ENCODE peak calls at places on chromosome 13, in eight cellular contexts. G is A549, K is IMR-90, X is lower lobe of right lung, O is ascending aorta, H is cardiac fibroblast, D is upper lobe of right lung, A is fibroblast of lung. L is an unnamed sample.

GRCh38 chr13:42099962-42100675 is 51.7 kb downstream of the DGKH start:
- DNase-seq in G (no peak), K (no peak), X (no peak), O (no peak), H (no peak), D (no peak), A (no peak), L (no peak)

GRCh38 chr13:39565036-39565949 is 37.7 kb downstream of the LHFPL6 start:
- DNase-seq in G (peak; percentile 20), K (peak; percentile 95), X (no peak), O (peak; percentile 65), H (peak; percentile 92), D (no peak), A (peak; percentile 81), L (no peak)

GRCh38 chr13:99406799-99407201 is 94.5 kb upstream of the TM9SF2 start:
- DNase-seq in G (no peak), K (no peak), X (no peak), O (peak; percentile 56), H (peak; percentile 16), D (peak; percentile 39), A (peak; percentile 11), L (no peak)

GRCh38 chr13:45335397-45336024 is 5.5 kb downstream of the TPT1 start:
- DNase-seq in G (no peak), K (no peak), X (no peak), O (no peak), H (peak; percentile 34), D (no peak), A (no peak), L (no peak)

GRCh38 chr13:110047511-110047910 is 259.4 kb downstream of the COL4A1 start:
- DNase-seq in G (no peak), K (peak; percentile 91), X (peak; percentile 83), O (peak; percentile 87), H (peak; percentile 98), D (peak; percentile 85), A (peak; percentile 92), L (no peak)

GRCh38 chr13:35140321-35140720 is 198.3 kb downstream of the NBEA start:
- DNase-seq in G (no peak), K (peak; percentile 4), X (no peak), O (no peak), H (no peak), D (no peak), A (peak; percentile 60), L (no peak)

GRCh38 chr13:96020155-96020575 is 33.0 kb downstream of the UGGT2 start:
- DNase-seq in G (peak; percentile 31), K (peak; percentile 67), X (no peak), O (no peak), H (peak; percentile 84), D (no peak), A (peak; percentile 80), L (peak; percentile 57)

GRCh38 chr13:49400755-49401659 is 42.9 kb downstream of the CAB39L start:
- DNase-seq in G (no peak), K (peak; percentile 87), X (no peak), O (peak; percentile 66), H (peak; percentile 75), D (no peak), A (peak; percentile 73), L (no peak)

GRCh38 chr13:98992355-98992754 is 14.5 kb upstream of the DOCK9 start:
- DNase-seq in G (no peak), K (peak; percentile 19), X (no peak), O (no peak), H (no peak), D (no peak), A (no peak), L (no peak)

GRCh38 chr13:95304446-95304845 is 3.2 kb upstream of the ABCC4 start:
- DNase-seq in G (no peak), K (no peak), X (no peak), O (no peak), H (no peak), D (no peak), A (no peak), L (no peak)

GRCh38 chr13:43433691-43434121 is 353.1 kb downstream of the ENOX1 start:
- DNase-seq in G (no peak), K (no peak), X (no peak), O (no peak), H (no peak), D (no peak), A (peak; percentile 13), L (no peak)

GRCh38 chr13:50130686-50131051 is 115.4 kb downstream of the KCNRG start:
- DNase-seq in G (peak; percentile 8), K (peak; percentile 47), X (peak; percentile 66), O (peak; percentile 69), H (peak; percentile 59), D (no peak), A (peak; percentile 63), L (no peak)

GRCh38 chr13:114142640-114143490 is 10.4 kb upstream of the RASA3 start:
- DNase-seq in G (no peak), K (peak; percentile 65), X (peak; percentile 70), O (peak; percentile 67), H (no peak), D (peak; percentile 77), A (peak; percentile 63), L (peak; percentile 87)

GRCh38 chr13:77918391-77919261 is at the start of gene EDNRB:
- DNase-seq in G (peak; percentile 25), K (peak; percentile 17), X (peak; percentile 62), O (peak; percentile 67), H (peak; percentile 47), D (peak; percentile 79), A (peak; percentile 39), L (no peak)

GRCh38 chr13:23518231-23518630 is 52.0 kb upstream of the TNFRSF19 start:
- DNase-seq in G (no peak), K (no peak), X (no peak), O (no peak), H (no peak), D (no peak), A (no peak), L (no peak)

GRCh38 chr13:111114362-111115050 is 604 bp upstream of the ARHGEF7 start:
- DNase-seq in G (no peak), K (peak; percentile 43), X (no peak), O (peak; percentile 89), H (peak; percentile 15), D (peak; percentile 77), A (peak; percentile 36), L (no peak)

GRCh38 chr13:113061271-113061625 is 44.3 kb upstream of the F7 start:
- DNase-seq in G (no peak), K (no peak), X (peak; percentile 28), O (no peak), H (no peak), D (peak; percentile 54), A (no peak), L (no peak)

GRCh38 chr13:98678741-98679140 is 73.7 kb downstream of the SLC15A1 start:
- DNase-seq in G (no peak), K (no peak), X (no peak), O (no peak), H (no peak), D (no peak), A (no peak), L (no peak)

GRCh38 chr13:75372517-75372916 is 109.5 kb downstream of the TBC1D4 start:
- DNase-seq in G (peak; percentile 13), K (peak; percentile 62), X (no peak), O (no peak), H (peak; percentile 74), D (no peak), A (peak; percentile 78), L (no peak)

GRCh38 chr13:21324793-21325192 is 134.3 kb downstream of the ZDHHC20 start:
- DNase-seq in G (no peak), K (no peak), X (no peak), O (no peak), H (no peak), D (no peak), A (no peak), L (no peak)

GRCh38 chr13:109684836-109685602 is 101.4 kb downstream of the IRS2 start:
- DNase-seq in G (no peak), K (no peak), X (no peak), O (no peak), H (peak; percentile 81), D (no peak), A (peak; percentile 64), L (peak; percentile 67)

GRCh38 chr13:95221991-95222732 is 79.1 kb downstream of the ABCC4 start:
- DNase-seq in G (no peak), K (no peak), X (no peak), O (no peak), H (no peak), D (no peak), A (peak; percentile 8), L (no peak)

GRCh38 chr13:108919036-108919907 is 289.9 kb downstream of the MYO16 start:
- DNase-seq in G (peak; percentile 53), K (peak; percentile 26), X (no peak), O (no peak), H (no peak), D (no peak), A (peak; percentile 49), L (no peak)

GRCh38 chr13:73542446-73542845 is 483.6 kb downstream of the KLF5 start:
- DNase-seq in G (no peak), K (no peak), X (no peak), O (no peak), H (no peak), D (no peak), A (no peak), L (no peak)
- H3K4me3 ChIP-seq in G (no peak overlapping the region), K (no peak overlapping the region), X (no peak overlapping the region), O (no peak overlapping the region), H (no peak overlapping the region), D (no peak overlapping the region), A (no peak overlapping the region), L (no peak overlapping the region)

GRCh38 chr13:51637852-51638496 is 53.7 kb downstream of the WDFY2 start:
- DNase-seq in G (no peak), K (no peak), X (no peak), O (no peak), H (no peak), D (no peak), A (no peak), L (no peak)
- H3K4me3 ChIP-seq in G (no peak overlapping the region), K (no peak overlapping the region), X (no peak overlapping the region), O (no peak overlapping the region), H (no peak overlapping the region), D (no peak overlapping the region), A (no peak overlapping the region), L (no peak overlapping the region)

GRCh38 chr13:25171170-25171516 is 945 bp downstream of the AMER2 start:
- DNase-seq in G (no peak), K (no peak), X (no peak), O (no peak), H (no peak), D (no peak), A (no peak), L (no peak)
- H3K4me3 ChIP-seq in G (peak overlapping the region; percentile 40), K (peak overlapping the region; percentile 22), X (peak overlapping the region; percentile 39), O (peak overlapping the region; percentile 33), H (peak overlapping the region; percentile 22), D (peak overlapping the region; percentile 27), A (no peak overlapping the region), L (peak overlapping the region; percentile 18)

GRCh38 chr13:93786846-93787245 is 560.2 kb downstream of the GPC6 start:
- DNase-seq in G (no peak), K (no peak), X (no peak), O (no peak), H (no peak), D (no peak), A (peak; percentile 10), L (no peak)

GRCh38 chr13:93794197-93794885 is 567.7 kb downstream of the GPC6 start:
- DNase-seq in G (no peak), K (peak; percentile 42), X (no peak), O (no peak), H (no peak), D (no peak), A (no peak), L (no peak)

GRCh38 chr13:93784191-93784590 is 557.6 kb downstream of the GPC6 start:
- DNase-seq in G (no peak), K (no peak), X (no peak), O (no peak), H (no peak), D (no peak), A (no peak), L (no peak)

GRCh38 chr13:93788456-93788855 is 561.8 kb downstream of the GPC6 start:
- DNase-seq in G (no peak), K (no peak), X (no peak), O (no peak), H (no peak), D (no peak), A (no peak), L (no peak)

GRCh38 chr13:93789058-93789457 is 562.5 kb downstream of the GPC6 start:
- DNase-seq in G (no peak), K (no peak), X (no peak), O (no peak), H (no peak), D (no peak), A (no peak), L (no peak)
- H3K4me3 ChIP-seq in G (no peak overlapping the region), K (no peak overlapping the region), X (no peak overlapping the region), O (no peak overlapping the region), H (no peak overlapping the region), D (no peak overlapping the region), A (no peak overlapping the region), L (no peak overlapping the region)

L was measured in Peyer's patch.